ENCODE peak calls at places on chromosomes 3 and 15, in six cellular contexts. A is keratinocyte; S is activated T-cell treated with anti-CD3 and anti-CD28 coated beads, Interleukin-2, amount 50 U/mL, for 72 hours; W is MG63; O is GM19239; B is NCI-H446. D is an unnamed sample.

GRCh38 chr3:45795882-45796765 is at the start of gene SLC6A20:
- DNase-seq in W (no peak), O (no peak), S (peak; percentile 17), B (no peak), A (no peak), D (no peak)

GRCh38 chr15:50135123-50135541 is 16.1 kb upstream of the ATP8B4 start:
- DNase-seq in B (no peak), W (no peak), S (peak; percentile 80), A (no peak), O (no peak), D (no peak)

GRCh38 chr3:15636028-15636709 is 34.6 kb downstream of the BTD start:
- DNase-seq in O (no peak), A (no peak), W (peak; percentile 68), S (peak; percentile 63), B (no peak), D (peak; percentile 73)

GRCh38 chr3:72328755-72329154 is 519.5 kb downstream of the SHQ1 start:
- DNase-seq in B (no peak), S (no peak), W (no peak), O (no peak), A (no peak), D (no peak)

GRCh38 chr3:61236556-61236955 is 14.7 kb downstream of the FHIT start:
- DNase-seq in S (peak; percentile 1), A (no peak), W (no peak), B (no peak), O (no peak), D (no peak)

GRCh38 chr3:32325957-32326356 is 65.7 kb upstream of the CMTM7 start:
- DNase-seq in A (no peak), B (peak; percentile 75), W (peak; percentile 76), O (no peak), S (no peak), D (no peak)

GRCh38 chr3:42852443-42852842 is 23.2 kb downstream of the CYP8B1 start:
- DNase-seq in A (no peak), B (no peak), O (no peak), W (no peak), S (no peak), D (no peak)

GRCh38 chr15:62848631-62849050 is 193.9 kb upstream of the TPM1 start:
- DNase-seq in A (no peak), W (no peak), O (no peak), B (no peak), S (no peak), D (no peak)

GRCh38 chr3:16906679-16907078 is 21.9 kb downstream of the PLCL2 start:
- DNase-seq in W (peak; percentile 26), A (no peak), S (no peak), O (no peak), B (peak; percentile 42), D (no peak)

D was measured in uterus.